ENCODE peak calls at places on chromosome 4, in five cellular contexts. L is mesenchymal stem cell; O is aorta; S is CD8-positive, alpha-beta T cell; V is lower lobe of right lung. E is an unnamed sample.

GRCh38 chr4:115484479-115484878 is 371.1 kb upstream of the NDST4 start:
- DNase-seq in L (no peak), O (no peak), S (no peak), V (no peak), E (no peak)

GRCh38 chr4:188930822-188931221 is 791.6 kb downstream of the TRIML1 start:
- DNase-seq in L (peak; percentile 19), V (no peak), O (no peak), S (no peak), E (no peak)

GRCh38 chr4:157043131-157043530 is 32.8 kb upstream of the GLRB start:
- DNase-seq in S (no peak), V (no peak), L (peak; percentile 67), O (no peak), E (no peak)

GRCh38 chr4:53941331-53941730 is 123.1 kb downstream of the CHIC2 start:
- DNase-seq in V (no peak), O (no peak), L (no peak), S (no peak), E (no peak)

GRCh38 chr4:165537028-165537648 is 158.3 kb downstream of the CPE start:
- DNase-seq in L (peak; percentile 53), V (no peak), S (no peak), O (no peak), E (no peak)

GRCh38 chr4:99763635-99764101 is 53.0 kb upstream of the DAPP1 start:
- DNase-seq in L (peak; percentile 68), V (no peak), O (no peak), S (no peak), E (no peak)

GRCh38 chr4:184648220-184649025 is 824 bp downstream of the CASP3 start:
- DNase-seq in S (peak; percentile 7), L (peak; percentile 60), V (peak; percentile 79), O (peak; percentile 89), E (peak; percentile 60)

GRCh38 chr4:139266583-139267257 is 13.3 kb downstream of the MGARP start:
- DNase-seq in S (peak; percentile 39), V (peak; percentile 82), O (peak; percentile 83), L (peak; percentile 84), E (peak; percentile 75)

GRCh38 chr4:187010052-187010451 is 286.4 kb upstream of the FAT1 start:
- DNase-seq in O (no peak), S (no peak), V (no peak), L (no peak), E (no peak)

GRCh38 chr4:113587156-113587555 is 174.4 kb downstream of the CAMK2D start:
- DNase-seq in S (no peak), V (no peak), L (no peak), O (no peak), E (no peak)

GRCh38 chr4:52914051-52914605 is 52.0 kb downstream of the RASL11B start:
- DNase-seq in S (no peak), V (no peak), O (no peak), L (peak; percentile 37), E (no peak)

GRCh38 chr4:15577508-15577907 is 77.6 kb downstream of the FBXL5 start:
- DNase-seq in O (no peak), V (no peak), L (peak; percentile 33), S (no peak), E (no peak)

GRCh38 chr4:76757418-76757910 is 140.5 kb downstream of the SOWAHB start:
- DNase-seq in S (no peak), V (no peak), L (no peak), O (no peak), E (no peak)

GRCh38 chr4:77742054-77742453 is 77.1 kb downstream of the CNOT6L start:
- DNase-seq in L (no peak), S (no peak), V (no peak), O (no peak), E (no peak)

GRCh38 chr4:110487873-110488272 is 11.9 kb downstream of the ENPEP start:
- DNase-seq in O (no peak), S (no peak), L (peak; percentile 76), V (no peak), E (no peak)

GRCh38 chr4:176735300-176735699 is 57.4 kb downstream of the VEGFC start:
- DNase-seq in O (no peak), V (no peak), L (peak; percentile 38), S (no peak), E (no peak)

GRCh38 chr4:173919861-173920260 is 363.6 kb downstream of the FBXO8 start:
- DNase-seq in O (no peak), V (no peak), L (no peak), S (no peak), E (no peak)

GRCh38 chr4:177313263-177313662 is 3.6 kb downstream of the NEIL3 start:
- DNase-seq in L (peak; percentile 51), S (no peak), V (no peak), O (no peak), E (no peak)

GRCh38 chr4:157898836-157899605 is 273.8 kb downstream of the GASK1B start:
- DNase-seq in L (no peak), S (no peak), V (no peak), O (no peak), E (no peak)

GRCh38 chr4:106809083-106809482 is 227.0 kb downstream of the DKK2 start:
- DNase-seq in L (peak; percentile 65), O (no peak), V (no peak), S (no peak), E (no peak)

GRCh38 chr4:1040344-1041146 is 29.1 kb downstream of the FGFRL1 start:
- DNase-seq in S (no peak), V (no peak), L (no peak), O (no peak), E (no peak)

GRCh38 chr4:151004222-151004621 is 10.9 kb downstream of the LRBA start:
- DNase-seq in S (no peak), L (peak; percentile 46), V (no peak), O (no peak), E (no peak)

GRCh38 chr4:186889876-186890643 is 166.4 kb upstream of the FAT1 start:
- DNase-seq in O (peak; percentile 66), L (no peak), V (peak; percentile 34), S (no peak), E (no peak)

GRCh38 chr4:150149381-150149780 is 71.1 kb downstream of the DCLK2 start:
- DNase-seq in S (no peak), L (no peak), V (no peak), O (no peak), E (no peak)

GRCh38 chr4:87880106-87880505 is 47.3 kb downstream of the MEPE start:
- DNase-seq in L (no peak), O (no peak), S (no peak), V (no peak), E (no peak)

GRCh38 chr4:16443504-16444088 is 217.3 kb upstream of the TAPT1 start:
- DNase-seq in L (peak; percentile 41), O (no peak), V (no peak), S (no peak), E (peak; percentile 17)

GRCh38 chr4:157291071-157291470 is 70.5 kb downstream of the GRIA2 start:
- DNase-seq in V (no peak), O (no peak), L (no peak), S (no peak), E (no peak)

GRCh38 chr4:188695261-188695660 is 556.0 kb downstream of the TRIML1 start:
- DNase-seq in L (no peak), S (no peak), O (no peak), V (no peak), E (no peak)

GRCh38 chr4:131426023-131426758 is 1722.9 kb upstream of the PCDH10 start:
- DNase-seq in L (no peak), V (no peak), O (no peak), S (no peak), E (no peak)

GRCh38 chr4:80006935-80007744 is 65.9 kb downstream of the ANTXR2 start:
- DNase-seq in L (peak; percentile 64), O (no peak), S (no peak), V (no peak), E (no peak)

GRCh38 chr4:7929530-7929951 is 10.1 kb downstream of the AFAP1 start:
- DNase-seq in L (no peak), O (no peak), V (peak; percentile 72), S (no peak), E (peak; percentile 80)

GRCh38 chr4:8278421-8279287 is 9.1 kb downstream of the HTRA3 start:
- DNase-seq in L (peak; percentile 94), O (peak; percentile 79), V (no peak), S (no peak), E (no peak)

GRCh38 chr4:55549888-55550287 is 3.2 kb upstream of the CLOCK start:
- DNase-seq in L (peak; percentile 60), S (no peak), V (no peak), O (no peak), E (no peak)

GRCh38 chr4:149008415-149009025 is 566.3 kb upstream of the NR3C2 start:
- DNase-seq in L (no peak), S (no peak), V (no peak), O (no peak), E (no peak)

GRCh38 chr4:93184093-93184492 is 644.5 kb upstream of the ATOH1 start:
- DNase-seq in S (no peak), O (no peak), V (no peak), L (no peak), E (no peak)

GRCh38 chr4:166980419-166980818 is 253.9 kb downstream of the SPOCK3 start:
- DNase-seq in S (no peak), L (no peak), V (no peak), O (peak; percentile 52), E (no peak)

GRCh38 chr4:99507762-99508161 is 3.1 kb upstream of the C4orf17 start:
- DNase-seq in S (no peak), L (no peak), V (no peak), O (no peak), E (no peak)

GRCh38 chr4:155535802-155536454 is 130.7 kb upstream of the GUCY1A1 start:
- DNase-seq in L (no peak), V (no peak), O (no peak), S (no peak), E (no peak)
- H3K27ac ChIP-seq in L (no peak overlapping the region), V (no peak overlapping the region), O (no peak overlapping the region), S (no peak overlapping the region), E (no peak overlapping the region)

DNA sequence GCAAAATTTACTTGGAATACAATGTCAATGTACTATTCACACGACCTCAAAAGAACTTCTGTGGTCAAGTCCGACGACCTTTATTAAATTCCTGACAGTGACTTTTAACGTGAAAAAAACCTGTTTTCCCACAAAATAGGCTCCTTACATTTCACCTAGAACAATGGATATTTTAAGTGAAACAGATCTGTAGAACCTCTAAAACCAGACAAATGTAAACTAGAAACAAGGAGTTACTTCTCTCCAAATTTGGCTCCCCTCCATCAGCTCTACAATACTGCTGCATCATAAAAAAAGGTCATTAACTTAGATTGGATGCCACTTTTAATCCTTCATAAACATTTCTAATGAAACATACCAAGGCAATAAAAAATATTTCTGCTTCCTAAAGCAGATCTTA is 1.2 kb downstream of the NEK1 start:
- DNase-seq in S (no peak), L (no peak), O (no peak), V (no peak), E (no peak)
- H3K4me3 ChIP-seq in S (no peak overlapping the region), L (no peak overlapping the region), O (no peak overlapping the region), V (peak overlapping the region; percentile 78), E (no peak overlapping the region)

GRCh38 chr4:133865606-133866327 is 335.8 kb downstream of the PABPC4L start:
- DNase-seq in O (no peak), V (no peak), S (no peak), L (peak; percentile 96), E (no peak)
- H3K27ac ChIP-seq in O (no peak overlapping the region), V (no peak overlapping the region), S (no peak overlapping the region), L (peak overlapping the region; percentile 98), E (no peak overlapping the region)

DNA sequence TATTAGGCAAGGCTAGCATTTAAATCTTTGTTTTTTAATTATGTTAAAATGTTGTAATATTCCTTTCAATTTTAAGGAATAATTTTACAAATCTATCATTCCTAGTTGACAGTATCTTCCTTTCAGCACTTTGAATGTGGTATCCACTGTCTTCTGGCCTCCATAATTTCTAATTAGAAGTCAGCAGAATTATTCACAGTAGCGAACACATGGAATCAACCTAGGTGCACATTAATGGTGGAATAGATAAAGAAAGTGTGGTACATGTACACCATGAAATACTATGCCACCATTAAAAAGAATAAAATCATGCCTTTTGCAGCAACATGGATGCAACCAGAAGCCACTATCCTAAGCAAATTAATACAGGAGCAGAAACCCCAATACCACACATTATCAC is 1887.8 kb downstream of the PCDH7 start:
- DNase-seq in V (no peak), S (no peak), O (no peak), L (no peak), E (no peak)
- H3K4me3 ChIP-seq in V (no peak overlapping the region), S (no peak overlapping the region), O (no peak overlapping the region), L (no peak overlapping the region), E (no peak overlapping the region)

E was measured in colonic mucosa.